ENCODE peak calls at places on chromosome 21, in four cellular contexts. L, F, R and O are unnamed samples.

GRCh38 chr21:35111531-35111930 is 62.4 kb upstream of the RUNX1 start:
- DNase-seq in L (no peak), R (no peak), F (no peak), O (no peak)

GRCh38 chr21:35438643-35439404 is 389.7 kb upstream of the RUNX1 start:
- DNase-seq in F (no peak), R (peak), L (no peak), O (no peak)

GRCh38 chr21:44428281-44428942 is 26.9 kb upstream of the LRRC3 start:
- DNase-seq in L (peak), R (peak), F (peak), O (peak)

GRCh38 chr21:44615466-44615865 is 3.6 kb downstream of the KRTAP10-8 start:
- DNase-seq in L (no peak), R (no peak), F (no peak), O (no peak)

GRCh38 chr21:44990921-44991320 is 51.1 kb downstream of the SLX9 start:
- DNase-seq in F (no peak), L (no peak), R (no peak), O (peak)

GRCh38 chr21:36509966-36510742 is 30.2 kb upstream of the CLDN14 start:
- DNase-seq in F (peak), R (peak), L (no peak), O (no peak)

GRCh38 chr21:36246080-36246631 is 73.8 kb upstream of the MORC3 start:
- DNase-seq in R (peak), L (no peak), F (peak), O (no peak)

GRCh38 chr21:29092102-29092959 is 18.9 kb upstream of the CCT8 start:
- DNase-seq in L (no peak), R (no peak), F (no peak), O (no peak)

GRCh38 chr21:37565530-37566223 is 199.1 kb downstream of the DYRK1A start:
- DNase-seq in R (no peak), L (no peak), F (no peak), O (no peak)

GRCh38 chr21:27149034-27149433 is 182.1 kb upstream of the ADAMTS5 start:
- DNase-seq in L (no peak), F (no peak), R (no peak), O (no peak)

GRCh38 chr21:35274923-35275322 is 225.8 kb upstream of the RUNX1 start:
- DNase-seq in F (no peak), R (no peak), L (no peak), O (no peak)

GRCh38 chr21:17793675-17794123 is 25.5 kb downstream of the C21orf91 start:
- DNase-seq in F (no peak), L (no peak), R (no peak), O (no peak)

GRCh38 chr21:43853851-43854772 is 10.9 kb upstream of the AGPAT3 start:
- DNase-seq in F (no peak), L (no peak), R (no peak), O (no peak)

GRCh38 chr21:36747114-36747814 is 48.3 kb downstream of the SIM2 start:
- DNase-seq in F (no peak), L (peak), R (no peak), O (no peak)

GRCh38 chr21:45120975-45121374 is 46.6 kb downstream of the ADARB1 start:
- DNase-seq in F (no peak), R (no peak), L (no peak), O (peak)

GRCh38 chr21:44253832-44254700 is 7.6 kb downstream of the DNMT3L start:
- DNase-seq in F (no peak), L (no peak), R (no peak), O (peak)

GRCh38 chr21:26977741-26978140 is 10.9 kb upstream of the ADAMTS5 start:
- DNase-seq in F (no peak), R (no peak), L (no peak), O (no peak)

GRCh38 chr21:29436143-29436542 is 137.4 kb downstream of the BACH1 start:
- DNase-seq in R (no peak), L (no peak), F (no peak), O (no peak)

GRCh38 chr21:44702111-44702972 is 5.4 kb downstream of the KRTAP10-12 start:
- DNase-seq in R (no peak), F (no peak), L (no peak), O (no peak)

GRCh38 chr21:41317458-41317857 is 857 bp downstream of the FAM3B start:
- DNase-seq in F (no peak), L (no peak), R (peak), O (no peak)

GRCh38 chr21:36707763-36708511 is 9.0 kb downstream of the SIM2 start:
- DNase-seq in L (no peak), R (no peak), F (peak), O (peak)

GRCh38 chr21:17798796-17799195 is 20.4 kb downstream of the C21orf91 start:
- DNase-seq in F (no peak), L (no peak), R (no peak), O (no peak)

GRCh38 chr21:39349211-39350093 is 564 bp upstream of the HMGN1 start:
- DNase-seq in F (peak), L (peak), R (peak), O (peak)
- TF ChIP-seq POLR2A in F (no peak), L (peak), R (peak), O (peak)

DNA sequence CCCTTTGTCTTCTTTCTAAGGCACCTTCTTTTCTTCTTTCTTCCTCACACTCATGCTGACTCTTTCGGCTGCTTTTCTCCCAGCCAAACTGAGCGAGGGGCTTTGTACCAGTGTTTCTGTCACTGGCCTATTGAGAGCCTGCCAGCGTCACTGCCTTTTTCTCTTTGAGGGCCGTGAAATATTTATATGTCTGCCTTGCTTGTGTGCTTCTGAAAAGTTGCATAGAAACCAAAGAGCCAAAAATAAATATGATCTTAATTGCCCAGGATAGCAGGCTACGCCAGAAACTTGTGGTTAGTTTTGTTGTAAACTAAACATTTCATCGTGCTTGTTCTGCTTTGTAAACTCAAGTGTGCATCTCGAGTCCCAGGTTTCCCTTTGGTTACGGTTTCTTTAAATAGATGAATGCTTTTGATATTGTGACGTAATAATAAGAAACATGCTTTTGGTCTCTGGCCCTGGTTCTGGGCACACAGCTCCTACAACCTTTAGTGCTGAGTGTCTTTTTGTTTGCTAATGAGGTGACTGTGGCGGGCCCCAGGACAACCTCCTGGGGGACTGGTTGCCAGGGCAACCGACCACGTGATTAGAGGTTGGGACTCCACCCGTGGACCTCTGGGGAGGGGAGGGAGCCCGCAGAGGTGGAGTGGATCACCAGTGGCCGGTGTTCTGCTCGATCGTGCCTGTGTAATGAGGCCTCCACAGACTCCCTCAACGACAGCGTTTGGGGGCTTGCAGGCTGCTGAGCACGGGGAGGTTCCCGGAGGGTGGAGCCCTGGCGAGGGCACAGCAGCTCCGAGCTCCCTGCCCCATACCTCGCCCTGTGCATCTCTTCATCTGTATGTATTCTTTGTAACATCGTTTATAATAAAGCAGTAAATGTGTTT is 10.9 kb downstream of the SLC37A1 start:
- DNase-seq in F (peak), L (no peak), R (peak), O (peak)
- TF ChIP-seq POLR2AphosphoS5 in F (peak), L (no peak), R (no peak), O (no peak)

GRCh38 chr21:15731243-15731613 is 1.4 kb downstream of the USP25 start:
- DNase-seq in L (no peak), R (no peak), F (no peak), O (no peak)
- TF ChIP-seq POLR2A in L (peak), R (no peak), F (no peak), O (no peak)

GRCh38 chr21:32979598-32980268 is 46.0 kb upstream of the OLIG2 start:
- DNase-seq in R (no peak), L (no peak), F (no peak), O (no peak)
- TF ChIP-seq POLR2AphosphoS5 in R (no peak), L (no peak), F (no peak), O (no peak)

GRCh38 chr21:39340687-39341086 is 8.2 kb downstream of the HMGN1 start:
- DNase-seq in F (no peak), L (no peak), R (no peak), O (no peak)

GRCh38 chr21:39336457-39337008 is 12.4 kb downstream of the HMGN1 start:
- DNase-seq in R (no peak), L (no peak), F (no peak), O (no peak)

GRCh38 chr21:39344848-39345247 is 4.0 kb downstream of the HMGN1 start:
- DNase-seq in R (no peak), L (no peak), F (no peak), O (no peak)

GRCh38 chr21:39345440-39345839 is 3.4 kb downstream of the HMGN1 start:
- DNase-seq in R (no peak), L (no peak), F (no peak), O (no peak)

GRCh38 chr21:39341249-39341923 is 7.5 kb downstream of the HMGN1 start:
- DNase-seq in R (no peak), L (no peak), F (no peak), O (no peak)
- TF ChIP-seq POLR2A in R (no peak), L (peak), F (no peak), O (no peak)

GRCh38 chr21:46181953-46182547 is 2.2 kb downstream of the SPATC1L start:
- DNase-seq in F (no peak), L (no peak), R (no peak), O (peak)

GRCh38 chr21:46185717-46186116 is 1.5 kb upstream of the SPATC1L start:
- DNase-seq in L (no peak), F (no peak), R (no peak), O (no peak)

GRCh38 chr21:46184625-46185555 is 631 bp upstream of the SPATC1L start:
- DNase-seq in R (peak), L (peak), F (peak), O (peak)

GRCh38 chr21:46182548-46183336 is 1.5 kb downstream of the SPATC1L start:
- DNase-seq in R (no peak), L (peak), F (no peak), O (peak)

GRCh38 chr21:46183910-46184624 is at the start of gene SPATC1L:
- DNase-seq in L (peak), R (peak), F (no peak), O (peak)
- TF ChIP-seq POLR2AphosphoS5 in L (no peak), R (no peak), F (no peak), O (peak)

GRCh38 chr21:46639489-46640386 is 4.3 kb downstream of the PRMT2 start:
- DNase-seq in L (no peak), R (no peak), F (no peak), O (no peak)
- TF ChIP-seq POLR2A in L (no peak), R (no peak), F (no peak), O (no peak)

GRCh38 chr21:15706686-15707085 is 23.1 kb upstream of the USP25 start:
- DNase-seq in F (no peak), L (no peak), R (peak), O (no peak)
- TF ChIP-seq POLR2AphosphoS5 in F (peak), L (no peak), R (peak), O (no peak)

GRCh38 chr21:33412832-33413519 is 9.8 kb downstream of the IFNGR2 start:
- DNase-seq in F (no peak), R (peak), L (no peak), O (no peak)
- TF ChIP-seq POLR2A in F (no peak), R (no peak), L (no peak), O (no peak)